ENCODE peak calls at places on chromosome 2, in seven cellular contexts. One of them, this sample, is unnamed.

GRCh38 chr2:15559800-15560403 is 1.2 kb downstream of the NBAS start:
- DNase-seq in RPMI7951: no peak
- DNase-seq in ELF-1: no peak
- DNase-seq in CD8-positive, alpha-beta T cell: no peak
- DNase-seq in HTR-8/SVneo: no peak
- DNase-seq in stimulated activated CD8-positive, alpha-beta memory T cell treated with anti-CD3 and anti-CD28 coated beads, Interleukin-12 subunit alpha, Interleukin-12 subunit beta, amount 100 ng/mL, for 4 hours: no peak
- DNase-seq in cardiac muscle cell: no peak
- DNase-seq in this sample: peak

GRCh38 chr2:27400348-27401135 is 8.8 kb downstream of the PPM1G start:
- DNase-seq in ELF-1: no peak
- DNase-seq in HTR-8/SVneo: no peak
- DNase-seq in cardiac muscle cell: no peak
- DNase-seq in RPMI7951: no peak
- DNase-seq in stimulated activated CD8-positive, alpha-beta memory T cell treated with anti-CD3 and anti-CD28 coated beads, Interleukin-12 subunit alpha, Interleukin-12 subunit beta, amount 100 ng/mL, for 4 hours: no peak
- DNase-seq in CD8-positive, alpha-beta T cell: no peak
- DNase-seq in this sample: no peak

GRCh38 chr2:68282814-68283812 is 30.8 kb upstream of the PPP3R1 start:
- DNase-seq in ELF-1: no peak
- DNase-seq in cardiac muscle cell: peak
- DNase-seq in stimulated activated CD8-positive, alpha-beta memory T cell treated with anti-CD3 and anti-CD28 coated beads, Interleukin-12 subunit alpha, Interleukin-12 subunit beta, amount 100 ng/mL, for 4 hours: no peak
- DNase-seq in HTR-8/SVneo: peak
- DNase-seq in CD8-positive, alpha-beta T cell: peak
- DNase-seq in RPMI7951: peak
- DNase-seq in this sample: no peak

GRCh38 chr2:10169581-10169980 is 47.0 kb downstream of the RRM2 start:
- DNase-seq in HTR-8/SVneo: peak
- DNase-seq in cardiac muscle cell: peak
- DNase-seq in stimulated activated CD8-positive, alpha-beta memory T cell treated with anti-CD3 and anti-CD28 coated beads, Interleukin-12 subunit alpha, Interleukin-12 subunit beta, amount 100 ng/mL, for 4 hours: no peak
- DNase-seq in RPMI7951: peak
- DNase-seq in CD8-positive, alpha-beta T cell: no peak
- DNase-seq in ELF-1: no peak
- DNase-seq in this sample: no peak

GRCh38 chr2:128501022-128501690 is 182.5 kb upstream of the HS6ST1 start:
- DNase-seq in HTR-8/SVneo: no peak
- DNase-seq in ELF-1: no peak
- DNase-seq in cardiac muscle cell: no peak
- DNase-seq in RPMI7951: no peak
- DNase-seq in CD8-positive, alpha-beta T cell: no peak
- DNase-seq in stimulated activated CD8-positive, alpha-beta memory T cell treated with anti-CD3 and anti-CD28 coated beads, Interleukin-12 subunit alpha, Interleukin-12 subunit beta, amount 100 ng/mL, for 4 hours: no peak
- DNase-seq in this sample: no peak

GRCh38 chr2:34498561-34498960 is 899.5 kb upstream of the FAM98A start:
- DNase-seq in HTR-8/SVneo: no peak
- DNase-seq in CD8-positive, alpha-beta T cell: no peak
- DNase-seq in ELF-1: no peak
- DNase-seq in stimulated activated CD8-positive, alpha-beta memory T cell treated with anti-CD3 and anti-CD28 coated beads, Interleukin-12 subunit alpha, Interleukin-12 subunit beta, amount 100 ng/mL, for 4 hours: no peak
- DNase-seq in cardiac muscle cell: no peak
- DNase-seq in RPMI7951: no peak
- DNase-seq in this sample: no peak

GRCh38 chr2:170467568-170468422 is 247.3 kb upstream of the SP5 start:
- DNase-seq in cardiac muscle cell: peak
- DNase-seq in ELF-1: no peak
- DNase-seq in CD8-positive, alpha-beta T cell: no peak
- DNase-seq in HTR-8/SVneo: no peak
- DNase-seq in RPMI7951: peak
- DNase-seq in stimulated activated CD8-positive, alpha-beta memory T cell treated with anti-CD3 and anti-CD28 coated beads, Interleukin-12 subunit alpha, Interleukin-12 subunit beta, amount 100 ng/mL, for 4 hours: no peak
- DNase-seq in this sample: no peak

GRCh38 chr2:113896791-113897190 is 6.9 kb downstream of the ACTR3 start:
- DNase-seq in HTR-8/SVneo: no peak
- DNase-seq in ELF-1: no peak
- DNase-seq in CD8-positive, alpha-beta T cell: no peak
- DNase-seq in RPMI7951: no peak
- DNase-seq in cardiac muscle cell: peak
- DNase-seq in stimulated activated CD8-positive, alpha-beta memory T cell treated with anti-CD3 and anti-CD28 coated beads, Interleukin-12 subunit alpha, Interleukin-12 subunit beta, amount 100 ng/mL, for 4 hours: no peak
- DNase-seq in this sample: no peak

GRCh38 chr2:67526283-67526682 is 129.2 kb downstream of the ETAA1 start:
- DNase-seq in HTR-8/SVneo: peak
- DNase-seq in RPMI7951: peak
- DNase-seq in ELF-1: no peak
- DNase-seq in stimulated activated CD8-positive, alpha-beta memory T cell treated with anti-CD3 and anti-CD28 coated beads, Interleukin-12 subunit alpha, Interleukin-12 subunit beta, amount 100 ng/mL, for 4 hours: no peak
- DNase-seq in cardiac muscle cell: peak
- DNase-seq in CD8-positive, alpha-beta T cell: no peak
- DNase-seq in this sample: no peak